ENCODE peak calls at places on chromosome 20, in seven cellular contexts. One of them, this sample, is unnamed. For H3K9me3, the result is how much of the 10 kb centered on the place peaks cover.

GRCh38 chr20:7984192-7984591 is 35.4 kb downstream of the TMX4 start:
- DNase-seq in upper lobe of left lung: no peak
- DNase-seq in A549: no peak
- DNase-seq in HepG2: no peak
- DNase-seq in H1: peak
- DNase-seq in stomach: no peak
- DNase-seq in transverse colon: no peak
- DNase-seq in this sample: no peak

GRCh38 chr20:38338849-38339520 is 7.3 kb upstream of the LBP start:
- DNase-seq in transverse colon: no peak
- DNase-seq in A549: no peak
- DNase-seq in H1: peak
- DNase-seq in stomach: no peak
- DNase-seq in HepG2: no peak
- DNase-seq in upper lobe of left lung: no peak
- DNase-seq in this sample: no peak

GRCh38 chr20:37413354-37413753 is 67.4 kb downstream of the SRC start:
- DNase-seq in transverse colon: no peak
- DNase-seq in stomach: no peak
- DNase-seq in A549: no peak
- DNase-seq in H1: no peak
- DNase-seq in upper lobe of left lung: no peak
- DNase-seq in HepG2: no peak
- DNase-seq in this sample: no peak

GRCh38 chr20:1489764-1490436 is 1.3 kb downstream of the SIRPB2 start:
- DNase-seq in upper lobe of left lung: peak
- DNase-seq in HepG2: no peak
- DNase-seq in stomach: no peak
- DNase-seq in A549: no peak
- DNase-seq in H1: no peak
- DNase-seq in transverse colon: no peak
- DNase-seq in this sample: no peak

GRCh38 chr20:39631557-39631956 is 669.4 kb downstream of the DHX35 start:
- DNase-seq in H1: no peak
- DNase-seq in A549: no peak
- DNase-seq in upper lobe of left lung: no peak
- DNase-seq in HepG2: no peak
- DNase-seq in transverse colon: no peak
- DNase-seq in stomach: no peak
- DNase-seq in this sample: no peak

GRCh38 chr20:49568491-49569151 is 684 bp upstream of the PTGIS start:
- DNase-seq in upper lobe of left lung: no peak
- DNase-seq in transverse colon: no peak
- DNase-seq in stomach: peak
- DNase-seq in A549: no peak
- DNase-seq in H1: peak
- DNase-seq in HepG2: no peak
- DNase-seq in this sample: peak

GRCh38 chr20:11267131-11267761 is 593.4 kb upstream of the JAG1 start:
- DNase-seq in transverse colon: no peak
- DNase-seq in A549: peak
- DNase-seq in upper lobe of left lung: no peak
- DNase-seq in stomach: no peak
- DNase-seq in H1: no peak
- DNase-seq in HepG2: peak
- DNase-seq in this sample: peak

GRCh38 chr20:8557711-8558110 is 425.6 kb downstream of the PLCB1 start:
- DNase-seq in A549: no peak
- DNase-seq in HepG2: no peak
- DNase-seq in stomach: no peak
- DNase-seq in H1: no peak
- DNase-seq in transverse colon: no peak
- DNase-seq in upper lobe of left lung: no peak
- DNase-seq in this sample: no peak

GRCh38 chr20:46915580-46916243 is 21.1 kb downstream of the EYA2 start:
- DNase-seq in HepG2: no peak
- DNase-seq in A549: no peak
- DNase-seq in stomach: no peak
- DNase-seq in upper lobe of left lung: no peak
- DNase-seq in H1: no peak
- DNase-seq in transverse colon: no peak
- DNase-seq in this sample: no peak

GRCh38 chr20:3105256-3106137 is 21.0 kb upstream of the AVP start:
- DNase-seq in A549: no peak
- DNase-seq in HepG2: no peak
- DNase-seq in H1: no peak
- DNase-seq in transverse colon: no peak
- DNase-seq in upper lobe of left lung: no peak
- DNase-seq in stomach: no peak
- DNase-seq in this sample: no peak

GRCh38 chr20:8356850-8357249 is 224.8 kb downstream of the PLCB1 start:
- DNase-seq in H1: no peak
- DNase-seq in stomach: no peak
- DNase-seq in transverse colon: no peak
- DNase-seq in HepG2: no peak
- DNase-seq in A549: no peak
- DNase-seq in upper lobe of left lung: no peak
- DNase-seq in this sample: no peak

GRCh38 chr20:20321134-20321533 is 46.8 kb upstream of the INSM1 start:
- DNase-seq in stomach: no peak
- DNase-seq in H1: no peak
- DNase-seq in upper lobe of left lung: no peak
- DNase-seq in transverse colon: no peak
- DNase-seq in HepG2: no peak
- DNase-seq in A549: no peak
- DNase-seq in this sample: no peak

GRCh38 chr20:10347066-10347465 is 87.0 kb downstream of the MKKS start:
- DNase-seq in A549: no peak
- DNase-seq in transverse colon: no peak
- DNase-seq in H1: no peak
- DNase-seq in HepG2: no peak
- DNase-seq in upper lobe of left lung: no peak
- DNase-seq in stomach: no peak
- DNase-seq in this sample: no peak

GRCh38 chr20:57493091-57493615 is 31.8 kb downstream of the CTCFL start:
- DNase-seq in HepG2: no peak
- DNase-seq in upper lobe of left lung: no peak
- DNase-seq in H1: no peak
- DNase-seq in stomach: no peak
- DNase-seq in transverse colon: no peak
- DNase-seq in A549: no peak
- DNase-seq in this sample: no peak

GRCh38 chr20:24950836-24951525 is 1.9 kb downstream of the CST7 start:
- DNase-seq in H1: peak
- DNase-seq in transverse colon: no peak
- DNase-seq in upper lobe of left lung: no peak
- DNase-seq in A549: no peak
- DNase-seq in HepG2: no peak
- DNase-seq in stomach: peak
- DNase-seq in this sample: no peak

GRCh38 chr20:24950128-24950835 is 1.2 kb downstream of the CST7 start:
- DNase-seq in A549: no peak
- DNase-seq in transverse colon: no peak
- DNase-seq in stomach: peak
- DNase-seq in upper lobe of left lung: no peak
- DNase-seq in HepG2: no peak
- DNase-seq in H1: peak
- DNase-seq in this sample: no peak

GRCh38 chr20:24951536-24952047 is 2.5 kb downstream of the CST7 start:
- DNase-seq in HepG2: no peak
- DNase-seq in A549: no peak
- DNase-seq in transverse colon: no peak
- DNase-seq in stomach: peak
- DNase-seq in H1: peak
- DNase-seq in upper lobe of left lung: no peak
- DNase-seq in this sample: no peak

GRCh38 chr20:24948939-24949679 is at the start of gene CST7:
- DNase-seq in stomach: peak
- DNase-seq in H1: no peak
- DNase-seq in transverse colon: peak
- DNase-seq in upper lobe of left lung: peak
- DNase-seq in A549: no peak
- DNase-seq in HepG2: no peak
- DNase-seq in this sample: no peak

GRCh38 chr20:24949756-24950127 is 673 bp downstream of the CST7 start:
- DNase-seq in A549: no peak
- DNase-seq in H1: peak
- DNase-seq in upper lobe of left lung: no peak
- DNase-seq in transverse colon: no peak
- DNase-seq in stomach: peak
- DNase-seq in HepG2: no peak
- DNase-seq in this sample: no peak
- H3K9me3 ChIP-seq in A549: under half
- H3K9me3 ChIP-seq in H1: under half
- H3K9me3 ChIP-seq in upper lobe of left lung: under half
- H3K9me3 ChIP-seq in transverse colon: under half
- H3K9me3 ChIP-seq in stomach: under half
- H3K9me3 ChIP-seq in HepG2: under half
- H3K9me3 ChIP-seq in this sample: under half

GRCh38 chr20:41085606-41086005 is 51.7 kb upstream of the PLCG1 start:
- DNase-seq in transverse colon: no peak
- DNase-seq in H1: no peak
- DNase-seq in A549: no peak
- DNase-seq in stomach: no peak
- DNase-seq in upper lobe of left lung: no peak
- DNase-seq in HepG2: no peak
- DNase-seq in this sample: no peak

GRCh38 chr20:41089555-41089954 is 47.8 kb upstream of the PLCG1 start:
- DNase-seq in A549: no peak
- DNase-seq in upper lobe of left lung: no peak
- DNase-seq in stomach: no peak
- DNase-seq in H1: no peak
- DNase-seq in transverse colon: no peak
- DNase-seq in HepG2: no peak
- DNase-seq in this sample: no peak

GRCh38 chr20:41087325-41087685 is 50.0 kb upstream of the PLCG1 start:
- DNase-seq in A549: no peak
- DNase-seq in H1: no peak
- DNase-seq in stomach: no peak
- DNase-seq in transverse colon: no peak
- DNase-seq in HepG2: no peak
- DNase-seq in upper lobe of left lung: no peak
- DNase-seq in this sample: no peak

GRCh38 chr20:41087777-41088176 is 49.6 kb upstream of the PLCG1 start:
- DNase-seq in A549: no peak
- DNase-seq in upper lobe of left lung: no peak
- DNase-seq in transverse colon: no peak
- DNase-seq in HepG2: no peak
- DNase-seq in H1: no peak
- DNase-seq in stomach: no peak
- DNase-seq in this sample: no peak

GRCh38 chr20:41086402-41087324 is 50.7 kb upstream of the PLCG1 start:
- DNase-seq in H1: no peak
- DNase-seq in stomach: no peak
- DNase-seq in HepG2: no peak
- DNase-seq in transverse colon: no peak
- DNase-seq in upper lobe of left lung: no peak
- DNase-seq in A549: no peak
- DNase-seq in this sample: no peak
- TF ChIP-seq EP300 in H1: no peak
- TF ChIP-seq EP300 in stomach: no peak
- TF ChIP-seq EP300 in HepG2: no peak
- TF ChIP-seq EP300 in transverse colon: no peak
- TF ChIP-seq EP300 in upper lobe of left lung: no peak
- TF ChIP-seq EP300 in A549: no peak
- TF ChIP-seq EP300 in this sample: no peak

GRCh38 chr20:6051505-6051904 is 2.4 kb downstream of the LRRN4 start:
- DNase-seq in transverse colon: no peak
- DNase-seq in stomach: no peak
- DNase-seq in upper lobe of left lung: peak
- DNase-seq in A549: no peak
- DNase-seq in HepG2: peak
- DNase-seq in H1: no peak
- DNase-seq in this sample: no peak

GRCh38 chr20:6053776-6054688 is at the start of gene LRRN4:
- DNase-seq in A549: no peak
- DNase-seq in H1: peak
- DNase-seq in upper lobe of left lung: peak
- DNase-seq in stomach: peak
- DNase-seq in HepG2: peak
- DNase-seq in transverse colon: no peak
- DNase-seq in this sample: no peak

GRCh38 chr20:6055161-6055783 is 1.4 kb upstream of the LRRN4 start:
- DNase-seq in transverse colon: no peak
- DNase-seq in A549: no peak
- DNase-seq in HepG2: no peak
- DNase-seq in upper lobe of left lung: no peak
- DNase-seq in H1: no peak
- DNase-seq in stomach: no peak
- DNase-seq in this sample: no peak

GRCh38 chr20:6055981-6056569 is 2.2 kb upstream of the LRRN4 start:
- DNase-seq in stomach: no peak
- DNase-seq in HepG2: no peak
- DNase-seq in H1: peak
- DNase-seq in A549: no peak
- DNase-seq in transverse colon: no peak
- DNase-seq in upper lobe of left lung: no peak
- DNase-seq in this sample: no peak

GRCh38 chr20:6053064-6053775 is 640 bp downstream of the LRRN4 start:
- DNase-seq in upper lobe of left lung: no peak
- DNase-seq in stomach: no peak
- DNase-seq in H1: no peak
- DNase-seq in HepG2: no peak
- DNase-seq in A549: no peak
- DNase-seq in transverse colon: no peak
- DNase-seq in this sample: no peak
- H3K9me3 ChIP-seq in upper lobe of left lung: under half
- H3K9me3 ChIP-seq in stomach: under half
- H3K9me3 ChIP-seq in H1: under half
- H3K9me3 ChIP-seq in HepG2: under half
- H3K9me3 ChIP-seq in A549: under half
- H3K9me3 ChIP-seq in transverse colon: under half
- H3K9me3 ChIP-seq in this sample: under half

GRCh38 chr20:34539756-34540155 is 18.8 kb upstream of the MAP1LC3A start:
- DNase-seq in upper lobe of left lung: no peak
- DNase-seq in H1: no peak
- DNase-seq in transverse colon: no peak
- DNase-seq in HepG2: no peak
- DNase-seq in stomach: no peak
- DNase-seq in A549: no peak
- DNase-seq in this sample: no peak

GRCh38 chr20:34536798-34537394 is 20.7 kb downstream of the DYNLRB1 start:
- DNase-seq in A549: no peak
- DNase-seq in transverse colon: peak
- DNase-seq in HepG2: peak
- DNase-seq in upper lobe of left lung: peak
- DNase-seq in stomach: peak
- DNase-seq in H1: peak
- DNase-seq in this sample: no peak

GRCh38 chr20:34537651-34538050 is 20.9 kb upstream of the MAP1LC3A start:
- DNase-seq in HepG2: no peak
- DNase-seq in stomach: no peak
- DNase-seq in A549: no peak
- DNase-seq in upper lobe of left lung: no peak
- DNase-seq in transverse colon: no peak
- DNase-seq in H1: no peak
- DNase-seq in this sample: no peak

GRCh38 chr20:34540596-34541263 is 17.8 kb upstream of the MAP1LC3A start:
- DNase-seq in transverse colon: no peak
- DNase-seq in A549: no peak
- DNase-seq in H1: no peak
- DNase-seq in upper lobe of left lung: no peak
- DNase-seq in stomach: no peak
- DNase-seq in HepG2: no peak
- DNase-seq in this sample: no peak

GRCh38 chr20:34538671-34539123 is 19.8 kb upstream of the MAP1LC3A start:
- DNase-seq in stomach: peak
- DNase-seq in H1: peak
- DNase-seq in upper lobe of left lung: peak
- DNase-seq in transverse colon: peak
- DNase-seq in HepG2: peak
- DNase-seq in A549: no peak
- DNase-seq in this sample: no peak
- TF ChIP-seq EP300 in stomach: no peak
- TF ChIP-seq EP300 in H1: no peak
- TF ChIP-seq EP300 in upper lobe of left lung: no peak
- TF ChIP-seq EP300 in transverse colon: no peak
- TF ChIP-seq EP300 in HepG2: no peak
- TF ChIP-seq EP300 in A549: no peak
- TF ChIP-seq EP300 in this sample: no peak